ENCODE peak calls at places on chromosomes 3 and 15, in five cellular contexts. I is substantia nigra, L is Kasumi-1, E is PC-3, V is AG09309. Y is an unnamed sample.

GRCh38 chr15:51195459-51195858 is 100.8 kb upstream of the TNFAIP8L3 start:
- DNase-seq in I (no peak), L (no peak), E (no peak), V (no peak), Y (no peak)

GRCh38 chr3:77081240-77081661 is 41.4 kb downstream of the ROBO2 start:
- DNase-seq in I (no peak), L (no peak), E (peak), V (peak), Y (peak)

GRCh38 chr3:49343163-49343562 is 3.3 kb upstream of the USP4 start:
- DNase-seq in I (no peak), L (peak), E (no peak), V (no peak), Y (no peak)

GRCh38 chr3:157502916-157503620 is at the start of gene VEPH1:
- DNase-seq in I (no peak), L (no peak), E (no peak), V (no peak), Y (peak)

GRCh38 chr3:146072061-146072460 is 88.9 kb downstream of the PLOD2 start:
- DNase-seq in I (no peak), L (no peak), E (no peak), V (no peak), Y (no peak)

GRCh38 chr3:193761969-193762368 is 169.0 kb downstream of the OPA1 start:
- DNase-seq in I (no peak), L (no peak), E (no peak), V (no peak), Y (no peak)

GRCh38 chr3:187237741-187238140 is 40.5 kb downstream of the RTP1 start:
- DNase-seq in I (no peak), L (no peak), E (no peak), V (no peak), Y (no peak)

GRCh38 chr15:31311735-31312134 is 14.9 kb upstream of the KLF13 start:
- DNase-seq in I (no peak), L (no peak), E (no peak), V (no peak), Y (no peak)

Y was measured in skeletal muscle cell.